ENCODE peak calls at places on chromosomes 12 and 14, in ten cellular contexts. Y is erythroblast; L is activated T-cell treated with anti-CD3 and anti-CD28 coated beads, Interleukin-2, amount 50 U/mL, for 4 hours; C is suprapubic skin; M is occipital lobe; A is H7; B is coronary artery; I is IMR-90; T is GM10248; P is RPMI7951. H is an unnamed sample.
A peak's percentile ranks its signal among the peaks of the same experiment; 100 is the strongest.

GRCh38 chr12:54373619-54374554 is 9.6 kb upstream of the GPR84 start:
- DNase-seq in Y (peak; percentile 12), L (no peak), C (no peak), M (no peak), A (peak; percentile 7), B (no peak), I (no peak), T (no peak), P (peak; percentile 30), H (no peak)

GRCh38 chr12:66693901-66694513 is 15.1 kb upstream of the GRIP1 start:
- DNase-seq in Y (peak; percentile 47), L (no peak), C (no peak), M (peak; percentile 2), A (no peak), B (no peak), I (peak; percentile 69), T (peak; percentile 43), P (peak; percentile 64), H (peak; percentile 89)

GRCh38 chr12:116588390-116589028 is 29.3 kb downstream of the MAP1LC3B2 start:
- DNase-seq in Y (no peak), L (no peak), C (no peak), M (no peak), A (no peak), B (no peak), I (no peak), T (no peak), P (no peak), H (no peak)

GRCh38 chr14:86481105-86481504 is 951.2 kb downstream of the FLRT2 start:
- DNase-seq in Y (no peak), L (no peak), C (no peak), M (no peak), A (no peak), B (no peak), I (peak; percentile 70), T (no peak), P (no peak), H (no peak)

GRCh38 chr12:24414421-24414820 is 465.0 kb upstream of the SOX5 start:
- DNase-seq in Y (no peak), L (no peak), C (no peak), M (no peak), A (no peak), B (no peak), I (no peak), T (no peak), P (no peak), H (peak; percentile 5)

GRCh38 chr12:114430306-114430705 is 24.4 kb upstream of the TBX5 start:
- DNase-seq in Y (no peak), L (no peak), C (no peak), M (no peak), A (no peak), B (no peak), I (peak; percentile 100), T (no peak), P (peak; percentile 78), H (no peak)

GRCh38 chr12:6188954-6189353 is 11.2 kb upstream of the CD9 start:
- DNase-seq in Y (no peak), L (no peak), C (no peak), M (no peak), A (no peak), B (no peak), I (no peak), T (no peak), P (no peak), H (no peak)

GRCh38 chr12:64950899-64951298 is 126.5 kb downstream of the TBC1D30 start:
- DNase-seq in Y (no peak), L (no peak), C (no peak), M (no peak), A (no peak), B (no peak), I (no peak), T (no peak), P (no peak), H (no peak)

GRCh38 chr12:67742461-67742860 is 93.9 kb downstream of the DYRK2 start:
- DNase-seq in Y (no peak), L (no peak), C (no peak), M (no peak), A (peak; percentile 7), B (no peak), I (peak; percentile 55), T (no peak), P (peak; percentile 38), H (no peak)

GRCh38 chr12:33813536-33813935 is 208.8 kb upstream of the ALG10 start:
- DNase-seq in Y (no peak), L (no peak), C (no peak), M (no peak), A (no peak), B (no peak), I (no peak), T (no peak), P (peak; percentile 51), H (no peak)

GRCh38 chr12:131458931-131459575 is 251.8 kb upstream of the SFSWAP start:
- DNase-seq in Y (no peak), L (no peak), C (no peak), M (no peak), A (peak; percentile 21), B (no peak), I (no peak), T (no peak), P (no peak), H (no peak)

GRCh38 chr14:52802597-52802996 is 11.2 kb upstream of the GNPNAT1 start:
- DNase-seq in Y (no peak), L (no peak), C (no peak), M (no peak), A (no peak), B (no peak), I (peak; percentile 92), T (no peak), P (peak; percentile 25), H (no peak)

GRCh38 chr12:108606492-108606891 is 8.6 kb upstream of the TMEM119 start:
- DNase-seq in Y (no peak), L (no peak), C (no peak), M (no peak), A (no peak), B (no peak), I (no peak), T (no peak), P (no peak), H (no peak)

GRCh38 chr12:130838284-130838950 is 633 bp downstream of the STX2 start:
- DNase-seq in Y (peak; percentile 71), L (peak; percentile 9), C (no peak), M (no peak), A (no peak), B (no peak), I (no peak), T (peak; percentile 39), P (peak; percentile 20), H (no peak)

GRCh38 chr12:95836185-95836609 is 22.6 kb upstream of the SNRPF start:
- DNase-seq in Y (no peak), L (no peak), C (no peak), M (no peak), A (no peak), B (no peak), I (peak; percentile 78), T (no peak), P (peak; percentile 35), H (no peak)

GRCh38 chr12:93884794-93885460 is 207.8 kb downstream of the CRADD start:
- DNase-seq in Y (no peak), L (no peak), C (no peak), M (no peak), A (no peak), B (no peak), I (peak; percentile 64), T (no peak), P (no peak), H (no peak)

GRCh38 chr14:52844262-52845060 is 53.1 kb upstream of the GNPNAT1 start:
- DNase-seq in Y (no peak), L (no peak), C (no peak), M (no peak), A (peak; percentile 30), B (no peak), I (no peak), T (no peak), P (no peak), H (peak; percentile 56)

GRCh38 chr12:57173089-57173488 is 25.7 kb upstream of the LRP1-AS start:
- DNase-seq in Y (peak; percentile 43), L (no peak), C (no peak), M (no peak), A (peak; percentile 94), B (no peak), I (no peak), T (peak; percentile 59), P (no peak), H (no peak)

GRCh38 chr14:87940894-87941293 is 52.1 kb downstream of the GALC start:
- DNase-seq in Y (no peak), L (no peak), C (no peak), M (no peak), A (no peak), B (no peak), I (no peak), T (no peak), P (no peak), H (no peak)

GRCh38 chr14:82501554-82501953 is 967.9 kb upstream of the SEL1L start:
- DNase-seq in Y (no peak), L (no peak), C (no peak), M (no peak), A (no peak), B (no peak), I (no peak), T (no peak), P (no peak), H (no peak)

GRCh38 chr12:122031342-122032216 is 9.9 kb downstream of the BCL7A start:
- DNase-seq in Y (peak; percentile 51), L (peak; percentile 49), C (no peak), M (no peak), A (peak; percentile 95), B (no peak), I (no peak), T (peak; percentile 70), P (peak; percentile 19), H (no peak)

GRCh38 chr14:78005325-78005724 is 164.8 kb upstream of the NRXN3 start:
- DNase-seq in Y (peak; percentile 27), L (no peak), C (no peak), M (no peak), A (no peak), B (no peak), I (no peak), T (peak; percentile 34), P (peak; percentile 71), H (no peak)

GRCh38 chr12:130970908-130971233 is 17.2 kb downstream of the ADGRD1 start:
- DNase-seq in Y (no peak), L (no peak), C (no peak), M (no peak), A (no peak), B (peak; percentile 24), I (no peak), T (no peak), P (no peak), H (no peak)

GRCh38 chr12:13179159-13180074 is 17.1 kb upstream of the EMP1 start:
- DNase-seq in Y (peak; percentile 24), L (peak; percentile 57), C (peak; percentile 87), M (peak; percentile 36), A (peak; percentile 70), B (no peak), I (peak; percentile 37), T (no peak), P (peak; percentile 72), H (no peak)

GRCh38 chr14:57073986-57074385 is 194.7 kb downstream of the EXOC5 start:
- DNase-seq in Y (no peak), L (no peak), C (no peak), M (no peak), A (no peak), B (no peak), I (no peak), T (no peak), P (no peak), H (no peak)

GRCh38 chr12:27333311-27334009 is 824 bp downstream of the BMAL2 start:
- DNase-seq in Y (peak; percentile 44), L (peak; percentile 20), C (peak; percentile 69), M (no peak), A (peak; percentile 65), B (no peak), I (no peak), T (peak; percentile 45), P (no peak), H (no peak)

GRCh38 chr14:61753631-61754030 is 8.6 kb upstream of the SNAPC1 start:
- DNase-seq in Y (peak; percentile 19), L (no peak), C (no peak), M (no peak), A (no peak), B (no peak), I (peak; percentile 42), T (no peak), P (no peak), H (no peak)

GRCh38 chr14:68789002-68789797 is 3.7 kb downstream of the ZFP36L1 start:
- DNase-seq in Y (peak; percentile 85), L (peak; percentile 86), C (peak; percentile 95), M (peak; percentile 31), A (peak; percentile 87), B (peak; percentile 88), I (peak; percentile 74), T (peak; percentile 75), P (peak; percentile 73), H (peak; percentile 80)

H was measured in pons.